ENCODE peak calls at places on chromosomes 3 and 15, in four cellular contexts. C is GM23248, T is endothelial cell of umbilical vein, S is psoas muscle. A is an unnamed sample. For H3K36me3, the result is how much of the 10 kb centered on the place peaks cover.

GRCh38 chr3:110858549-110858948 is 213.1 kb upstream of the NECTIN3 start:
- DNase-seq in C (no peak), T (no peak), S (no peak), A (no peak)

GRCh38 chr3:58167431-58168351 is 43.1 kb downstream of the DNASE1L3 start:
- DNase-seq in C (peak), T (peak), S (peak), A (peak)

GRCh38 chr15:71325461-71325860 is 210.2 kb downstream of the THSD4 start:
- DNase-seq in C (peak), T (peak), S (no peak), A (no peak)

GRCh38 chr3:135106445-135106844 is 311.4 kb downstream of the EPHB1 start:
- DNase-seq in C (peak), T (no peak), S (no peak), A (no peak)

GRCh38 chr15:80870893-80871292 is 91.7 kb downstream of the CEMIP start:
- DNase-seq in C (peak), T (no peak), S (no peak), A (no peak)

GRCh38 chr3:129313983-129314756 is 35.5 kb downstream of the HMCES start:
- DNase-seq in C (peak), T (no peak), S (no peak), A (peak)

GRCh38 chr3:179149239-179149887 is 1.2 kb downstream of the PIK3CA start:
- DNase-seq in C (peak), T (no peak), S (no peak), A (no peak)

GRCh38 chr3:34019158-34019557 is 220.7 kb downstream of the PDCD6IP start:
- DNase-seq in C (no peak), T (no peak), S (no peak), A (no peak)

GRCh38 chr3:10929978-10930620 is 62.4 kb upstream of the SLC6A1 start:
- DNase-seq in C (no peak), T (no peak), S (no peak), A (no peak)

GRCh38 chr3:76181213-76181612 is 395.9 kb upstream of the ZNF717 start:
- DNase-seq in C (no peak), T (no peak), S (no peak), A (no peak)

GRCh38 chr15:38539008-38539343 is 25.6 kb downstream of the RASGRP1 start:
- DNase-seq in C (no peak), T (no peak), S (no peak), A (no peak)

GRCh38 chr3:67405193-67405592 is 249.2 kb downstream of the SUCLG2 start:
- DNase-seq in C (no peak), T (no peak), S (no peak), A (no peak)

GRCh38 chr3:182121424-182121823 is 409.7 kb downstream of the SOX2 start:
- DNase-seq in C (no peak), T (no peak), S (no peak), A (no peak)

GRCh38 chr3:14019459-14019858 is 105.2 kb downstream of the CHCHD4 start:
- DNase-seq in C (peak), T (no peak), S (no peak), A (no peak)

GRCh38 chr3:127750226-127751031 is 71.9 kb downstream of the MGLL start:
- DNase-seq in C (peak), T (no peak), S (no peak), A (no peak)

GRCh38 chr15:79640206-79640605 is 208.1 kb downstream of the MINAR1 start:
- DNase-seq in C (peak), T (peak), S (no peak), A (no peak)

GRCh38 chr3:14398801-14399114 is 3.6 kb upstream of the SLC6A6 start:
- DNase-seq in C (no peak), T (no peak), S (no peak), A (no peak)

GRCh38 chr3:172135766-172136729 is 96.7 kb downstream of the FNDC3B start:
- DNase-seq in C (peak), T (peak), S (no peak), A (no peak)

GRCh38 chr3:31147550-31147949 is 253.1 kb upstream of the GADL1 start:
- DNase-seq in C (no peak), T (no peak), S (no peak), A (no peak)

GRCh38 chr3:131224886-131225550 is 156.6 kb upstream of the NUDT16 start:
- DNase-seq in C (peak), T (no peak), S (no peak), A (no peak)

GRCh38 chr3:17678116-17678741 is 64.2 kb downstream of the TBC1D5 start:
- DNase-seq in C (peak), T (no peak), S (no peak), A (no peak)

GRCh38 chr3:156716105-156716862 is 41.9 kb downstream of the TIPARP start:
- DNase-seq in C (no peak), T (no peak), S (no peak), A (no peak)

GRCh38 chr15:88274534-88275460 is 18.3 kb upstream of the NTRK3 start:
- DNase-seq in C (peak), T (peak), S (peak), A (peak)

DNA sequence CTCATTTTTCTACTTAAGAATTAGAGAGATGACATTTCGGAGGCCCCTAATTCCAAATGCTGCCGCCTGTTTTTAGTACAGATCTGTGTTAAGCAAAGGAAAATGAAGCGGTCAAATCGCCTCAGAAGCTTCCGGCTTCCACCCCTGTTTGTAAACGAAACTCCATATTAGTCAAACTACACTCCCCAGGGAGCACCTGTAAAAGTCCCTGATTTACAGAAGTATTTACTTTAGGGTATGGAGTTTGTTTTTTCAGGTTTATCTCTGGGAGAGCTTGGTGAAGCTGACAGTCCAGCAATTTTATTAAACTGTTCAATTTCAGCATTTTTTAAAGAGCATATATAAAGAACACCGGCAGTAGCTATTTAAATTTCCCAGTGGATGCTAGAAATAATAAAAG is 319.8 kb downstream of the FHIT start:
- DNase-seq in C (no peak), T (no peak), S (no peak), A (no peak)
- H3K36me3 ChIP-seq in C (under half), T (under half), S (under half), A (under half)

DNA sequence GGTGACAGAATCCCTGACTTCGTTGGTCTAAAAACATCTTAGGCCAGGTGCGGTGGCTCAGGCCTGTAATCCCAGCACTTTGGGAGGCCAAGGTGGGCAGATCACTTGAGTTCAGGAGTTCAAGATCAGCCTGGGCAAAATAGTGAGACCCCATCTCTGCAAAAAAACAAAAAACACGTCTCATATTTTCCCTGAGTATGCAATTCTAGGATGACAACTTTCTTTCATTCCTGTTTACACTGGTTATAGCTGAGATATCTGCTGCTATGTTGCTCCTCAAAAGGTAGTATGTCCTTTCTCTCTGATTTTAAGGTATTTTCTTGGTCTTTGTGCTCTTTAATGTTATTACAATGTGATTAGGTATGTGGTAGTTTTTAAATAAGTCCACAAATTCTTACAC is 39.3 kb downstream of the PTH1R start:
- DNase-seq in C (no peak), T (no peak), S (no peak), A (no peak)
- H3K36me3 ChIP-seq in C (under half), T (under half), S (half or more), A (under half)

DNA sequence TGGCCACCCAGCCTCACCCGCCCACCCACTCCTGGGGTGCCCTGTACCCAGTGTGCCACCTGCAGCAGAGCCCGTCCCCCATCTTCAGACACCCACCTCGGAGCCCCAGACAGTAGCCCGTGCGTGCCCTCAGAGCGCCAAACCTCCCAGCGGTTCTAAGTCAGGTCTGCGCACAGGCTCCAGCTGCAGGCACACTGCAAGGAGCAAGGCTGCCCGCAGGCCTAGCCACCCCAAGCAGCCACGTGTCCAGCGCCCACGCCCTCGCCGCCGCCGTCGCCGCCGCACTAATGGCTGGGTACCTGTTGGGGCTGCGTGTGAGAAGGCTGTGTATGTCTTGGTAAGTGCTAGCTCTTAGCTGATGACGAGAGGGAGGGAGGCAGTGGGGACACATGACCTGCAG is 8.8 kb upstream of the CHST14 start:
- DNase-seq in C (no peak), T (no peak), S (peak), A (no peak)
- H3K36me3 ChIP-seq in C (under half), T (under half), S (half or more), A (half or more)

DNA sequence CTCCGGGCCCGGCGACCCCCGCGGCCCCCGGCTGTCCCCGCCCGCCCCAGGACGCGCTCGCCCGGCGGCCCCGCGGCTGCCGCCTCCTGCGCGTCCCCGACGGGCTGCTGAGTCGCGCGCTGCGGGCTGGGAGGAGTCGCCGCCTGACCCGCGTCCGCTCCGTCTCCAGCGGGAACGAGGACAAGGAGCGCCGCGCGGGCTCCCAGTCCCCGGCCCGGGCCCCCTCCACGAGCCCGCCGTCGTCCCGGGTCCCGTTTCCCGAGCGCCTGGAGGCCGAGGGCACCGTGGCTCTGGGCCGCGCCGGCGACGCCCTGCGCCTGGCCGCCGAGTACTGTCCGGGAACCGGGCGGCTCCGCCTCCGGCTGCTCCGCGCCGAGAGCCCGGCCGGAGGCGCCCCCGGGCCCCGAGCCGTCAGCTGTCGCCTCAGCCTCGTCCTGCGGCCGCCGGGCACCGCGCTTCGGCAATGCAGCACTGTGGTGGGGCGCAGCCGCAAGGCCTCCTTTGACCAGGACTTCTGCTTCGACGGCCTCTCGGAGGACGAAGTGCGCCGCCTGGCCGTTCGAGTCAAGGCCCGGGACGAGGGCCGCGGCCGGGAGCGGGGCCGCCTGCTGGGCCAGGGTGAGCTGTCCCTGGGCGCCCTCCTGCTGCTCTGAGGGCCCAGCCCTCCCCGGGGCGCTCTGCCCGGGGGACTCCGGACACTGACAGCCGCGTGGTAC is 1.5 kb downstream of the C2CD4A start:
- DNase-seq in C (peak), T (peak), S (peak), A (peak)
- H3K36me3 ChIP-seq in C (under half), T (under half), S (under half), A (under half)

GRCh38 chr15:44501768-44502366 is 35.1 kb upstream of the EIF3J start:
- DNase-seq in C (peak), T (peak), S (no peak), A (no peak)

GRCh38 chr15:44495562-44495961 is 41.4 kb upstream of the EIF3J start:
- DNase-seq in C (no peak), T (no peak), S (no peak), A (no peak)

DNA sequence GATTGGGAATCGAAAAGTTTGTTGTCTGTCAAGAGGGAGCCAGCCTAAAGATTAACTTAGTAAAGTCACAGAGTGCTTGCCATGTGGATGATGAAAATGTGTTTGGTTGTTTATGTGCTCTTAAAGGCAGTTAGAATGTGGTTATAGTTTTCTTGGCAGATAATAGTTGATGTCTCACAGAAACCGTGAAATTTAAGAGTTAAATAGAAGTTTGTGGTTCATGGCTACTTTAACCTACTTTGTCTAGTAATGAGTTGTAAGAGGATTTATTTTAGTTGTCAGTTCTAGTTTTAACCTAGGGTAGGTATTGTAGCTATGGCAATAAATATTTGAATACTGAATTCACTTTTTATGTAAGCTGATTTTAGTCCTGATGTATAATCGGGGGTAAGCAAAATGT is 36.4 kb upstream of the EIF3J start:
- DNase-seq in C (no peak), T (no peak), S (no peak), A (no peak)
- H3K36me3 ChIP-seq in C (under half), T (under half), S (half or more), A (under half)

GRCh38 chr3:9786209-9786739 is 6.0 kb downstream of the TADA3 start:
- DNase-seq in C (no peak), T (no peak), S (no peak), A (no peak)
- H3K36me3 ChIP-seq in C (under half), T (under half), S (half or more), A (half or more)

DNA sequence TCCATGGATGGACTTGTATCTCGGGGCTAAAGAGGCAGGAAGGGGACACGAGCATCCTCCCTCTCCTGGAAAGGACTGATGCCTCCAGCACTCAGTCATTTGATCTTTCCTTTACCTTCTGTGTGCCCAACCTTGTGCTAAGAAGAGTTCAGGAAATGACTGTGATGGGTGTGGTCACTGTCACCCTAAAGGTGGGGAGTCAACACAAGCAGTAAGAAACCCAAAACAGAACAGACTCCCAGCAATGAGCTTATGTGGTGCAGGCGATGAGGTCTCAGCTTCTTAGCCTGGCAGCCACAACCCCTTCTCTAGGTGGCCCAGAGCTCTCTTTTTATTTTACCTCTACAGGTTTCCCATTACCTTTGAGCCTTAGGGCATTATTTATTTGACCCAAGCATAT is 3.8 kb downstream of the MPI start:
- DNase-seq in C (no peak), T (no peak), S (peak), A (no peak)
- H3K36me3 ChIP-seq in C (under half), T (under half), S (half or more), A (under half)

GRCh38 chr15:78083186-78083585 is 5.7 kb upstream of the TBC1D2B start:
- DNase-seq in C (no peak), T (no peak), S (no peak), A (peak)

GRCh38 chr15:78084359-78084750 is 6.8 kb upstream of the TBC1D2B start:
- DNase-seq in C (no peak), T (no peak), S (no peak), A (no peak)

GRCh38 chr15:78082106-78082742 is 4.7 kb upstream of the TBC1D2B start:
- DNase-seq in C (peak), T (no peak), S (no peak), A (peak)

GRCh38 chr15:78082743-78083110 is 5.2 kb upstream of the TBC1D2B start:
- DNase-seq in C (no peak), T (no peak), S (no peak), A (no peak)

DNA sequence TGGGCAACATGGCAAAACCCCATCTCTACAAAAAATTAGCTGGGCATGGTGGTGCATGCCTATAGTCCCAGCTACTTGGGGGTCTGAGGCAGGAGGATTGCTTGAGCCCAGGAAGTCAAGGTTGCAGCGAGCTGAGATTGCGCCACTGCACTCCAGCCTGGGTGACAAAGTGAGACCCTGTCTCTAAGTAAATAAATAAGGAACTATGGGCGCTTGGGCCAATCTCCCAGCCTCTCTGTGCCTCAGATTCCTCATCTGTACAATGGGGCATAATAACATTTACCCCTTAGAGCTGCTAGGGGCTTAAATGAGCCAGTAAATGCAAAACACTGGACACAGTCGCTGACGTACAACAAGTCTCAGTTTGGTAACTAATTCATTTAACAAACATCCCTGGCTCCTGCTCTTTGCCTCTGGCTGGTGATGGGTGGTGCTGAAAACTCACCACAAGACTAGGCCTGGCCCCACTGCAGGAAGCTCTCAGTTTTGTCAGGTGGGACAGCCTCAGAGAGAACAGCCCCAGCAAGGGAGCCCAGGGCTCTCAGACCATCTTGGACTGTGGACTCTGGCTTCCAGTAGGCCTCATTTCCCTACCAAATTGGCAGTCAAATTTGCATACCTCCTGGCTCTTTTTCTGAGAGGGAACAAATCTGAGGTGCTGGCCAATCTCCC is 6.3 kb upstream of the TBC1D2B start:
- DNase-seq in C (no peak), T (no peak), S (no peak), A (peak)
- H3K36me3 ChIP-seq in C (under half), T (under half), S (under half), A (under half)